ENCODE peak calls at places on chromosomes 7 and 10, in nine cellular contexts. J is gastrocnemius medialis, M is omental fat pad, D is occipital lobe, F is stromal cell of bone marrow, N is left ventricle myocardium inferior, E is cardiac fibroblast, Z is epithelial cell of esophagus, L is hypothalamus. H is an unnamed sample.
A peak's percentile ranks its signal among the peaks of the same experiment; 100 is the strongest.

GRCh38 chr7:114670676-114671075 is 251.2 kb upstream of the MDFIC start:
- DNase-seq in M (no peak), J (no peak), E (no peak), N (no peak), D (no peak), Z (no peak), L (no peak), F (no peak), H (no peak)

GRCh38 chr7:55192718-55193117 is 172.4 kb upstream of the LANCL2 start:
- DNase-seq in M (no peak), Z (peak; percentile 87), L (no peak), N (no peak), E (peak; percentile 80), F (peak; percentile 49), J (no peak), D (no peak), H (peak; percentile 92)

GRCh38 chr10:8233832-8234259 is 179.4 kb downstream of the GATA3 start:
- DNase-seq in M (no peak), E (no peak), D (no peak), N (no peak), J (no peak), Z (no peak), F (no peak), L (no peak), H (no peak)

GRCh38 chr10:79937661-79938226 is 11.2 kb downstream of the SFTPD start:
- DNase-seq in M (no peak), J (no peak), D (no peak), L (no peak), Z (no peak), E (no peak), N (no peak), F (no peak), H (no peak)

GRCh38 chr10:44337081-44337480 is 47.8 kb downstream of the CXCL12 start:
- DNase-seq in M (no peak), L (no peak), D (no peak), F (no peak), E (no peak), J (no peak), N (no peak), Z (no peak), H (no peak)

GRCh38 chr10:131588704-131589220 is 277.2 kb upstream of the TCERG1L start:
- DNase-seq in M (no peak), F (no peak), L (no peak), E (no peak), J (no peak), Z (no peak), N (no peak), D (no peak), H (no peak)

GRCh38 chr10:94002156-94002555 is 8.4 kb downstream of the PLCE1 start:
- DNase-seq in F (no peak), J (peak; percentile 92), N (peak; percentile 24), D (no peak), E (no peak), Z (peak; percentile 43), M (no peak), L (no peak), H (no peak)

GRCh38 chr7:140304071-140304799 is 94.1 kb downstream of the SLC37A3 start:
- DNase-seq in E (peak; percentile 42), F (no peak), N (no peak), J (no peak), M (no peak), Z (peak; percentile 35), L (no peak), D (no peak), H (no peak)

GRCh38 chr7:20385121-20385520 is 54.4 kb downstream of the ITGB8 start:
- DNase-seq in Z (peak; percentile 70), F (no peak), J (no peak), N (no peak), D (no peak), M (no peak), L (no peak), E (peak; percentile 60), H (peak; percentile 28)

GRCh38 chr7:36911788-36912187 is 187.5 kb upstream of the AOAH start:
- DNase-seq in D (no peak), Z (peak; percentile 51), J (no peak), E (no peak), M (no peak), N (no peak), F (no peak), L (no peak), H (no peak)

GRCh38 chr7:135842446-135843175 is 94.0 kb upstream of the FAM180A start:
- DNase-seq in F (no peak), L (no peak), J (no peak), D (no peak), M (no peak), N (no peak), E (peak; percentile 22), Z (peak; percentile 23), H (peak; percentile 20)

GRCh38 chr10:47165711-47166404 is 134.1 kb upstream of the GDF10 start:
- DNase-seq in N (peak; percentile 60), M (no peak), F (peak; percentile 63), D (no peak), Z (peak; percentile 44), J (peak; percentile 68), L (peak; percentile 35), E (peak; percentile 84), H (peak; percentile 82)

GRCh38 chr7:152866791-152867481 is 107.4 kb downstream of the ACTR3B start:
- DNase-seq in N (no peak), Z (no peak), J (no peak), F (no peak), E (no peak), D (no peak), M (no peak), L (no peak), H (no peak)

GRCh38 chr7:48035967-48036478 is 680 bp downstream of the C7orf57 start:
- DNase-seq in M (no peak), E (peak; percentile 49), Z (peak; percentile 19), N (peak; percentile 31), F (no peak), L (peak; percentile 6), D (no peak), J (no peak), H (no peak)

GRCh38 chr10:46547881-46548780 is 8.3 kb downstream of the GPRIN2 start:
- DNase-seq in F (no peak), Z (no peak), M (no peak), L (no peak), N (peak; percentile 16), D (no peak), J (peak; percentile 9), E (no peak), H (no peak)

GRCh38 chr7:66960192-66960591 is 35.2 kb downstream of the SBDS start:
- DNase-seq in E (no peak), M (no peak), N (no peak), Z (no peak), J (no peak), D (no peak), F (no peak), L (no peak), H (no peak)

GRCh38 chr10:49609283-49610014 is 661 bp upstream of the SLC18A3 start:
- DNase-seq in M (no peak), N (no peak), L (no peak), E (no peak), D (no peak), J (no peak), Z (no peak), F (no peak), H (no peak)

GRCh38 chr7:20534543-20534942 is 80.9 kb upstream of the ABCB5 start:
- DNase-seq in D (no peak), N (no peak), L (no peak), Z (no peak), M (no peak), J (no peak), E (no peak), F (no peak), H (no peak)

GRCh38 chr7:20200361-20200760 is 16.8 kb downstream of the MACC1 start:
- DNase-seq in J (no peak), F (no peak), E (no peak), M (no peak), Z (peak; percentile 59), N (no peak), L (no peak), D (no peak), H (no peak)

GRCh38 chr10:17381502-17382142 is 72.8 kb downstream of the ST8SIA6 start:
- DNase-seq in L (no peak), M (no peak), E (no peak), Z (peak; percentile 13), N (no peak), F (no peak), J (no peak), D (no peak), H (no peak)

GRCh38 chr7:158111906-158112570 is 475.6 kb downstream of the PTPRN2 start:
- DNase-seq in M (no peak), Z (no peak), L (no peak), N (no peak), F (no peak), E (no peak), J (no peak), D (no peak), H (no peak)

GRCh38 chr10:70834448-70835151 is 18.9 kb downstream of the SGPL1 start:
- DNase-seq in E (no peak), L (no peak), M (no peak), F (no peak), D (no peak), Z (no peak), J (no peak), N (no peak), H (no peak)

GRCh38 chr7:84611391-84611790 is 416.8 kb upstream of the SEMA3A start:
- DNase-seq in Z (no peak), N (no peak), M (no peak), D (no peak), J (no peak), E (no peak), F (no peak), L (no peak), H (no peak)

GRCh38 chr7:102974366-102975236 is 61.8 kb downstream of the LRRC17 start:
- DNase-seq in E (peak; percentile 8), Z (no peak), D (no peak), F (no peak), L (no peak), J (no peak), N (no peak), M (no peak), H (no peak)

GRCh38 chr7:87505122-87505521 is 29.6 kb upstream of the ABCB4 start:
- DNase-seq in L (no peak), F (no peak), Z (no peak), M (no peak), J (no peak), N (no peak), E (no peak), D (no peak), H (peak; percentile 1)

GRCh38 chr10:63094405-63094804 is 38.7 kb upstream of the NRBF2 start:
- DNase-seq in Z (peak; percentile 60), N (no peak), M (no peak), J (no peak), D (no peak), E (no peak), L (no peak), F (no peak), H (no peak)

H was measured in foreskin fibroblast.